ENCODE peak calls at places on chromosomes 4 and X, in seven cellular contexts. J is Kasumi-1; M is memory B cell; Z is adipocyte; H is NCI-H748 treated with DMSO at 0.1 percent for 48 hours; V is neural progenitor cell; I is effector CD8-positive, alpha-beta T cell. Y is an unnamed sample.

GRCh38 chr4:4426511-4427477 is 39.9 kb downstream of the NSG1 start:
- DNase-seq in I (no peak), M (no peak), V (peak; percentile 71), H (no peak), J (no peak), Z (no peak), Y (no peak)

GRCh38 chr4:6992728-6993655 is 50.2 kb upstream of the TADA2B start:
- DNase-seq in J (no peak), Z (peak; percentile 24), H (peak; percentile 26), V (no peak), M (no peak), I (no peak), Y (no peak)

GRCh38 chr4:65665951-65666523 is 4.3 kb downstream of the EPHA5 start:
- DNase-seq in M (no peak), I (no peak), J (no peak), V (peak; percentile 68), H (no peak), Z (peak; percentile 38), Y (no peak)

GRCh38 chr4:66300336-66300934 is 630.1 kb upstream of the EPHA5 start:
- DNase-seq in V (no peak), H (no peak), Z (no peak), J (no peak), I (no peak), M (no peak), Y (no peak)

GRCh38 chr4:145315828-145316227 is 135.4 kb upstream of the OTUD4 start:
- DNase-seq in J (no peak), M (no peak), Z (peak; percentile 94), H (no peak), V (no peak), I (no peak), Y (no peak)

GRCh38 chr4:183960912-183961569 is 55.9 kb downstream of the STOX2 start:
- DNase-seq in Z (no peak), J (no peak), H (peak; percentile 10), V (no peak), M (no peak), I (no peak), Y (no peak)

GRCh38 chr4:80138556-80139538 is 58.5 kb upstream of the PRDM8 start:
- DNase-seq in V (no peak), Z (peak; percentile 36), M (peak; percentile 34), H (no peak), J (peak; percentile 77), I (no peak), Y (peak; percentile 27)

GRCh38 chr4:15961778-15962510 is 1.0 kb downstream of the FGFBP2 start:
- DNase-seq in Z (no peak), M (no peak), H (no peak), J (no peak), V (no peak), I (peak; percentile 1), Y (no peak)

GRCh38 chrX:140141444-140142029 is 176.2 kb upstream of the CXorf66 start:
- DNase-seq in Z (peak; percentile 58), J (peak; percentile 48), I (no peak), V (peak; percentile 51), H (peak; percentile 13), M (peak; percentile 0), Y (peak; percentile 54)

GRCh38 chr4:7393491-7394183 is 41.1 kb downstream of the PSAPL1 start:
- DNase-seq in M (no peak), H (no peak), V (no peak), Z (no peak), I (no peak), J (no peak), Y (no peak)

GRCh38 chr4:48653217-48654014 is 126.7 kb downstream of the FRYL start:
- DNase-seq in Z (peak; percentile 2), J (peak; percentile 64), V (peak; percentile 20), M (no peak), H (no peak), I (no peak), Y (no peak)

GRCh38 chrX:14864626-14865025 is 8.2 kb downstream of the FANCB start:
- DNase-seq in M (no peak), H (no peak), Z (peak; percentile 38), J (no peak), I (no peak), V (no peak), Y (no peak)

GRCh38 chrX:153944140-153944799 is at the start of gene RENBP:
- DNase-seq in V (peak; percentile 76), I (peak; percentile 12), J (peak; percentile 16), H (no peak), Z (no peak), M (peak; percentile 23), Y (peak; percentile 27)

GRCh38 chr4:7909966-7910720 is 29.5 kb downstream of the AFAP1 start:
- DNase-seq in V (peak; percentile 10), Z (peak; percentile 83), H (no peak), J (no peak), M (no peak), I (no peak), Y (no peak)

GRCh38 chr4:137116144-137116543 is 416.1 kb downstream of the PCDH18 start:
- DNase-seq in H (no peak), Z (no peak), M (no peak), J (no peak), V (no peak), I (no peak), Y (no peak)

GRCh38 chr4:78432896-78433295 is 118.7 kb upstream of the ANXA3 start:
- DNase-seq in J (no peak), Z (peak; percentile 77), H (no peak), M (no peak), V (peak; percentile 28), I (no peak), Y (no peak)

GRCh38 chrX:146581981-146582712 is 227.4 kb upstream of the CXorf51B start:
- DNase-seq in I (no peak), Z (no peak), J (no peak), H (no peak), V (peak; percentile 24), M (no peak), Y (no peak)

GRCh38 chr4:31107362-31107761 is 387.2 kb downstream of the PCDH7 start:
- DNase-seq in J (no peak), M (no peak), H (no peak), I (no peak), V (no peak), Z (no peak), Y (no peak)

GRCh38 chrX:18707442-18708049 is at the start of gene PPEF1:
- DNase-seq in M (no peak), V (no peak), J (peak; percentile 29), H (peak; percentile 18), Z (no peak), I (no peak), Y (no peak)

GRCh38 chr4:24560770-24561415 is 23.5 kb downstream of the DHX15 start:
- DNase-seq in M (no peak), H (no peak), Z (no peak), I (no peak), J (no peak), V (no peak), Y (no peak)